ENCODE peak calls at places on chromosomes 1 and 21, in four cellular contexts. H, B, M and Z are unnamed samples. For H3K4me1, the result is how much of the 10 kb centered on the place peaks cover.

GRCh38 chr1:226308166-226308722 is 720 bp downstream of the LIN9 start:
- DNase-seq in M (peak), H (no peak), B (no peak), Z (no peak)

GRCh38 chr1:20385630-20386029 is 95.0 kb downstream of the VWA5B1 start:
- DNase-seq in B (no peak), H (no peak), M (no peak), Z (no peak)

GRCh38 chr1:178023181-178023618 is 53.3 kb upstream of the SEC16B start:
- DNase-seq in B (no peak), M (peak), H (no peak), Z (no peak)

GRCh38 chr1:181028241-181029014 is 5.4 kb upstream of the MR1 start:
- DNase-seq in M (no peak), B (no peak), H (no peak), Z (no peak)

GRCh38 chr1:191498318-191498717 is 659.9 kb upstream of the RGS18 start:
- DNase-seq in B (no peak), M (no peak), H (no peak), Z (no peak)

GRCh38 chr1:33560680-33561079 is 88.2 kb downstream of the ZSCAN20 start:
- DNase-seq in B (no peak), M (no peak), H (no peak), Z (no peak)

GRCh38 chr1:172450524-172450885 is 6.6 kb upstream of the PIGC start:
- DNase-seq in H (no peak), B (no peak), M (peak), Z (no peak)

GRCh38 chr1:241957692-241958494 is at the start of gene BECN2:
- DNase-seq in H (no peak), B (peak), M (no peak), Z (no peak)

GRCh38 chr1:156821801-156822200 is 5.2 kb upstream of the SH2D2A start:
- DNase-seq in B (no peak), M (no peak), H (no peak), Z (no peak)

GRCh38 chr1:91877574-91878208 is 8.3 kb downstream of the TGFBR3 start:
- DNase-seq in H (no peak), M (no peak), B (no peak), Z (no peak)

GRCh38 chr1:229164836-229165285 is 106.0 kb upstream of the RAB4A start:
- DNase-seq in M (peak), B (no peak), H (no peak), Z (no peak)

GRCh38 chr1:156898151-156898550 is 4.6 kb downstream of the PEAR1 start:
- DNase-seq in H (no peak), M (no peak), B (no peak), Z (no peak)

GRCh38 chr1:54651608-54652007 is 10.0 kb downstream of the MROH7 start:
- DNase-seq in M (no peak), B (no peak), H (no peak), Z (no peak)

GRCh38 chr1:175520186-175520585 is 223.2 kb downstream of the TNR start:
- DNase-seq in H (peak), M (peak), B (no peak), Z (no peak)

GRCh38 chr1:206805357-206805756 is 33.1 kb upstream of the IL10 start:
- DNase-seq in M (no peak), B (no peak), H (no peak), Z (no peak)

GRCh38 chr1:156862602-156863599 is 2.2 kb downstream of the NTRK1 start:
- DNase-seq in M (no peak), B (no peak), H (no peak), Z (no peak)

GRCh38 chr1:19400189-19400588 is 85.2 kb downstream of the CAPZB start:
- DNase-seq in M (no peak), H (no peak), B (no peak), Z (peak)

GRCh38 chr1:162016616-162017015 is 7.1 kb downstream of the OLFML2B start:
- DNase-seq in H (no peak), M (no peak), B (no peak), Z (no peak)

GRCh38 chr21:15604424-15604823 is 125.4 kb upstream of the USP25 start:
- DNase-seq in B (no peak), M (no peak), H (no peak), Z (no peak)

GRCh38 chr1:116986531-116987255 is 14.9 kb upstream of the CD101 start:
- DNase-seq in M (no peak), B (peak), H (no peak), Z (no peak)

GRCh38 chr1:10755977-10756521 is 40.4 kb downstream of the CASZ1 start:
- DNase-seq in B (peak), H (no peak), M (peak), Z (no peak)

GRCh38 chr1:70034403-70034802 is 171.0 kb downstream of the LRRC40 start:
- DNase-seq in B (peak), M (no peak), H (no peak), Z (no peak)

GRCh38 chr1:93695411-93696005 is 13.9 kb upstream of the BCAR3 start:
- DNase-seq in H (no peak), B (no peak), M (no peak), Z (no peak)

DNA sequence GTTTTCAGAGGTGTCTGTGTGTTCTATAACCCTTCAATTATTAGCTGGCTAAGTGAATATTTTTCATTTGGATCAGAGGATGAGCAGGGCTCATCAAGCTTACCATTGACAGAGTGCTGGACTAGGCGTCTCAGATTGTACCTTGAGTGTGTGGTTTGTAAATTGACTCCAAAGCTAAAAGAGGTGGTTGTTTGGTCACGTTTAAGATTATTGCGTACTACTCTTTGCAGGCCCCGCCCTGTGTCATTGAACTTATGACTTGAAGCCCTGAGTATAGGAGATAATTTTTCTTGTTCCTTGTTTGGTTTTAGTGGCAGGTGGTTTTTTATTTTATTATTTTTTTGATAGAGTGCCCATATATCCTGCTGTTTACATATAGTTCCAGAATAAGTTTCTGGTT is 17.7 kb downstream of the MRPS6 start:
- DNase-seq in H (no peak), M (no peak), B (no peak), Z (no peak)
- H3K27ac ChIP-seq in H (no peak), M (no peak), B (no peak), Z (peak)

DNA sequence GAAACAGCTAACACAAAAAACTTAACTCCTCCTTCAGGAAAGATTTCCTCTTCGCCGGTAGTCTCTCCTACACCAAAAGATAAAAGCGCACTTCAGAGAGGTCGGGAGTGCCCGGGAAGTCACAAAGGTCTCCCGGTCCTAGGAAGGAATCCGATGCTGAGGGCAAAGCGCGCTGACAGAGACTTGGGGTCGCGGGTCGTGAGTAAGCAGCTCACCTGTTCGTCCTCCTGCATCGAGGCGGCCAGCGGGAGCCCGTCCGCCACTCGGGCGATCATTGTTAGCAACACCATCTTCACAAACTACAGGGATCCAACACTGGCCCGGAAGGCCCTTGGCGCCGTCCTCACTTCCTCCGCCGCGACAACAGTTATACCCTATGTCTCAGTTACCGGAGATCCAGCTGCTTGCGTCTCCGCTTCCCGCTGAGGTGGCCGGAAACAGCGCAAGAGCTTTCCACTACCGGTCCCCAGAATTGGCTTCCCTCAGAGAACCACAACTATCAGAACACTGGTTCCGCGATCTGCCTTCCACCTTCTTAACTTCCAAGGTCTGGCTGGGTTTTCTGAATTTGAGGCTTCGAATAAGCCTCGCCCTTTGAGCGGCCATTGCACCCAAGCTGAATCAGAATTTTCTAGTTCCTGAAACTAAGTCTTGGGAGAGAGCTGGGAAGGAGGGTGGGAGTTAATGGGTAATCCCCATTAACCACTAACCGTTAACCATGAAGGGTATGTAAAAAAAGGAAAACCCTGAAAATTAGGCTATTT is at the start of gene SEC22B:
- DNase-seq in M (peak), H (peak), B (peak), Z (peak)
- H3K4me1 ChIP-seq in M (under half), H (under half), B (under half), Z (under half)

GRCh38 chr1:188665477-188665876 is 1812.2 kb downstream of the BRINP3 start:
- DNase-seq in M (no peak), B (no peak), H (no peak), Z (no peak)
- H3K27ac ChIP-seq in M (no peak), B (no peak), H (no peak), Z (no peak)

GRCh38 chr1:223445402-223445801 is 52.2 kb downstream of the CCDC185 start:
- DNase-seq in B (no peak), M (no peak), H (no peak), Z (no peak)
- H3K4me1 ChIP-seq in B (under half), M (under half), H (under half), Z (under half)

DNA sequence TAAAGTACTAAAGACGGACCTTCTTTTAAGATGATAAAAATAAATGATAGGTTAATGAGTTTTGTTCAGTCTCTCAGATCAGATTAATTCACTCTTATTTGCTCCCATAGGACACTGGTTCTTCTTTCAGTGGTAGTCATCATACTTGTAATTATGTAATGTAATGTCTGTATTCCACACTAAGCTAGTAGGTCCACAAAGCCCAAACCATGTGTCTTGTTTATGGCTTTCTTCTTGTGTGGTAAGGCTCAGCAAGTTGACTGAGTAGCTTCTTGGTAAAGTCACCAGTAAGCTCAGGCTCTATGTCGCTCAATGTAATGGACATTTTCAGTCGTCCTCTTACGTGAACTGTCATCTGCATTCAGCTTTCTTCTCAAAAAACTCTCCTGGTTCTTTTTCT is 2.5 kb downstream of the LYPLAL1 start:
- DNase-seq in H (no peak), B (no peak), M (no peak), Z (no peak)
- H3K27ac ChIP-seq in H (peak), B (no peak), M (no peak), Z (peak)

DNA sequence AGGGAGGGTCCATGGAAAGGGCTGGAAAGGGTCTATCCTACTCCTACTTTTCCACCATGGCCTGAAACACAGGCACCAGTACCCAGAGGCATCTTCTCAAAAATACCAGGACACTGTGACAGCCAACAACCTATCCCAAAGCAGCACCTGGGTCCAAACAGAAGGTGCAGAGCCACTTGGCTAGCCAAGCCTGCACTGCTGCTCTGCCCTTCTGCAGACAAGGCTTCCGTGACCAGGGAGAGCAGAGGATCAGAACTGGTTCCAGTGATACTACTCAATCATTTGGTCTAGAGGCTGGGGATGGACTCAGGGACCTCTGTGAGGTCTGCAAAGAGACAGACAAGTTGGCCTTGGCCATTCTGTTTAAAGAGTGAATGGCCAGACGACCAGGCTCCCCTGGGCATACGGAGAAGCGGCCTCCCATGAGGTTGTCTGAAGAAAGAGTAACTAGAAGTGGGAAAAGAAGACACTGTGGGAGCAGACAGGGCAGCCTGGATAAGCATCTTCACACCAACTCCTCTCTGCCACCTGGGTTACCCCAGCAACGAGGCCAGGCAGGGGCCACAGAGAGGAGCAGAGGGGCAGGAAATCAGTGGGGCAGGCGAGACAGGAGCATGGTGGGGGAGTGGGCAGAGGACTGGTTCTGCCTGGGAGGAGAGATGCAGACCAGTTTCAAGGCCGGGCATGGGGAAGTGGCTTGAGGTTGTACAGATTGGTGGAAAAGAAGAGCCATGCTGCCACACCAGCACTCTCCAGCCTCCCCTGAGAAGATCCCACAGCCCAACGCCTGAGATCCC is 5.7 kb downstream of the KCNN3 start:
- DNase-seq in H (no peak), M (no peak), B (no peak), Z (no peak)
- H3K4me1 ChIP-seq in H (under half), M (under half), B (under half), Z (under half)

GRCh38 chr1:236009193-236009592 is 55.7 kb downstream of the NID1 start:
- DNase-seq in M (no peak), H (no peak), B (no peak), Z (no peak)
- H3K27ac ChIP-seq in M (no peak), H (peak), B (no peak), Z (no peak)

DNA sequence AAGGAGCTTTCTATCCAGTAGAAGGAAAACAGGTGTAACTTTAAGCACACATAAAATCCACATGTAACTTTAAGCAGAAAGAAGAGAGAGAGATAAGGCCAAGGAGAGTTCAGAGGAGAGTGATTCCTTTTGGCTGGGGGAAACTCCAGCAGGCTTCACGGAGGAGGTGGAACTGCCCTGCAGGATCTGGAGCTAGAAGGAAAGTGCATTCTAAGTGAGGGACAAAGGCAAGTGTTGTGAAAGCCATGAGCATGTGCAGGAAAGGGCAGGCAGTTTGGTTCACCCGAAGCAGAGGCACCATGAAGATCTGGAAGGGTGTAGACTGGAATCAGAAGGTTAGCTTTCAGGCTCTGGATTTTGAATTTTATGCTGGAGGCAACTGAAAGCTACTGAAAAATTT is 46.3 kb downstream of the GADD45A start:
- DNase-seq in B (no peak), M (no peak), H (no peak), Z (no peak)
- H3K4me1 ChIP-seq in B (under half), M (under half), H (under half), Z (under half)